ENCODE peak calls at places on chromosomes 11 and 22, in four cellular contexts. X, F, Z and A are unnamed samples.

GRCh38 chr11:57568330-57568766 is 876 bp upstream of the UBE2L6 start:
- DNase-seq in X (peak; percentile 95), Z (no peak), F (peak; percentile 85), A (no peak)

GRCh38 chr11:80414766-80415165 is 973.9 kb upstream of the TENM4 start:
- DNase-seq in F (no peak), Z (no peak), X (no peak), A (no peak)

GRCh38 chr11:77457340-77457739 is 16.6 kb downstream of the PAK1 start:
- DNase-seq in F (no peak), Z (no peak), X (no peak), A (no peak)

GRCh38 chr11:65468874-65469333 is 29.9 kb upstream of the MALAT1 start:
- DNase-seq in X (peak; percentile 25), Z (peak; percentile 78), F (peak; percentile 87), A (no peak)

GRCh38 chr22:37334859-37335818 is 52.8 kb downstream of the CYTH4 start:
- DNase-seq in F (no peak), X (no peak), Z (peak; percentile 34), A (no peak)

GRCh38 chr11:35478411-35479139 is 46.8 kb downstream of the PAMR1 start:
- DNase-seq in Z (no peak), X (no peak), F (no peak), A (no peak)

GRCh38 chr11:34343153-34343552 is 14.7 kb downstream of the ABTB2 start:
- DNase-seq in F (no peak), X (peak; percentile 53), Z (no peak), A (no peak)

GRCh38 chr22:23849009-23850006 is 8.4 kb upstream of the SLC2A11 start:
- DNase-seq in X (peak; percentile 91), F (peak; percentile 86), Z (peak; percentile 76), A (no peak)

DNA sequence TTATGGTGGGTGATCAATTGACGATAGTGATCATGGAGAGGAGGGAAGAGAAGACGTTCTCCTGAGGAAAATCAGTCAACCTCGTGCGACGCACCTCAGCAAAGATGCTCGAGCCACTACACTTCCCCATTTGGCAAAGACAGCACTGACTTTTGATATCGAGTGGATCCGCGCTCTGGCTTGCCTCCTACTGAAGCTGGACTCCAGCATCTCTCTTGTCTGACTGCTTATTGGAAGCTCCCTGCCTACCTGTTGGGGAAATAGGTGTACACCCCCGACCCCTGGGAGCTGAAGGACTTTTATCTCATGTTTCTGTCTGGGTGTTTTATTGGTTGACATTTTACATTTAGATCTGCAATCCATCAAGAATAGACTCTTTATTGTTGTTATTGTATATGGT is 476.8 kb upstream of the B3GAT1 start:
- DNase-seq in Z (no peak), X (no peak), F (no peak), A (no peak)
- H3K4me3 ChIP-seq in Z (no peak overlapping the region), X (no peak overlapping the region), F (no peak overlapping the region), A (no peak overlapping the region)

GRCh38 chr11:118622376-118623290 is 15.2 kb downstream of the PHLDB1 start:
- DNase-seq in F (peak; percentile 72), X (peak; percentile 83), Z (peak; percentile 16), A (no peak)
- H3K4me3 ChIP-seq in F (no peak overlapping the region), X (peak overlapping the region; percentile 81), Z (no peak overlapping the region), A (peak overlapping the region; percentile 55)

DNA sequence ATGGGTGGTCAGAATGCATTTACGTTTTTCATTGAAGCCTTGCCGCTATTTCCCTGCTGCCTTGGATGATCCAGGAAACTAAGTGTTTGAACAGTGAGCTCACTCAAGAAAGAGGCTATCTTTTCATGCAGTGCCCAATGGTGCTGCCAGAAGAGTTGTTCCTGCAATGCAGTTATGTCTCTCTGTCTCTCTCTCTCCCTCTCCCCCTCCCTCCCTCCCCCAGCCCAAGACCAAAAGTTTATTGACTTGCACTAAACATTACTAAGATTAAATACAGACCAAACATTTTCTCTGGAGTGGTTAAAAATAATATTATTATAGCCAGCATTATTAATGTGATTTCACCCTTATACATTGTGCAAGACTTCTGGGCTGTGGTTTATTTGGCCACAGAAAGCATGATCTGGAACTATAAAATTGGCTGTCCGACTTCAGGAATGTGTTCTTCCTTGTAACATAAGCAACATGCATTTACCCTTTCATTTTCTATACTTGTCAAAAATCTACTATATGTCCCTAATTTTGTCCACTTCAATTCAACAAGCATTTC is 6.6 kb upstream of the FUT4 start:
- DNase-seq in X (peak; percentile 63), F (no peak), Z (no peak), A (no peak)
- H3K4me3 ChIP-seq in X (peak overlapping the region; percentile 63), F (no peak overlapping the region), Z (no peak overlapping the region), A (no peak overlapping the region)

GRCh38 chr22:38921126-38921525 is 36.3 kb upstream of the APOBEC3A start:
- DNase-seq in Z (no peak), F (peak; percentile 62), X (no peak), A (no peak)

GRCh38 chr22:38924197-38924952 is 33.0 kb upstream of the APOBEC3A start:
- DNase-seq in X (peak; percentile 95), F (peak; percentile 89), Z (no peak), A (no peak)

GRCh38 chr22:38921801-38922200 is 35.6 kb upstream of the APOBEC3A start:
- DNase-seq in Z (peak; percentile 15), F (no peak), X (no peak), A (no peak)

GRCh38 chr22:38925571-38926041 is 31.8 kb upstream of the APOBEC3A start:
- DNase-seq in Z (no peak), X (no peak), F (peak; percentile 18), A (no peak)

DNA sequence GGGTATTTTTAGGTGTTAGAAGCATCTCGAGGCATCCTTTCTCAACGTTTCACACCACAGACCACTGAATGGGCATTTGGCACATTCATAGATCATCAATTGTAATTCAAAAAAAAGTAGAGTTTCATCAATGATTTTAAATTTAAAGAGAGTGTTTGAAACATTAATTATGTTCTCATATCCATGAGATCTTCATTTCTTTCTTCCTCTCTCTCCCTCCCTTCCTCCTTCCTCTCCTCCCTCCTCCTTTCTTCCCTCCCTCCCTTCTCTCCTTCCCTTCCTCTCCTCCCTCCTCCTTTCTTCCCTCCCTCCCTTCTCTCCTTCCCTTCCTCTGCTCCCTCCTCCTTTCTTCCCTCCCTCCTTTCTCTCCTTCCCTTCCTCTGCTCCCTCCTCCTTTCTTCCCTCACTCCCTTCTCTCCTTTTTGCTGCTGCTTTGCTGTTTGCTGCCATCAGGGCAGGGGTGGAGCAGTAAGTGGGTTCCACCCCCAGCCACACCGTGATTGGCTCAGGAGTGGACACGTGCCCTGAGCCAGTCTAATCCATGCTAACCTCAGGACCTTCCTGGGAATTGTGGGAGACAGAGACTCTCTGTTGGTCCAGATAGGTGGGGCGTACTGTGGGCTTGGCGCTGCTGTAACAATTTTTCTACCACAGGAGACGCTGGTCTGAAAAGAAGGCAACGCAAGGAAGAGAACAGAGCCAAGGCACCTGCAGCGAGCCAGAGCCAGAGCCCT is 33.8 kb upstream of the APOBEC3A start:
- DNase-seq in X (peak; percentile 77), F (peak; percentile 77), Z (no peak), A (no peak)
- H3K4me3 ChIP-seq in X (peak overlapping the region; percentile 69), F (no peak overlapping the region), Z (no peak overlapping the region), A (peak overlapping the region; percentile 7)

GRCh38 chr11:36508743-36509142 is 1.3 kb downstream of the TRAF6 start:
- DNase-seq in X (peak; percentile 51), Z (no peak), F (no peak), A (no peak)
- H3K4me3 ChIP-seq in X (peak overlapping the region; percentile 97), Z (peak overlapping the region; percentile 87), F (peak overlapping the region; percentile 32), A (peak overlapping the region; percentile 92)

GRCh38 chr11:46162700-46163099 is 41.4 kb upstream of the PHF21A start:
- DNase-seq in F (no peak), Z (no peak), X (no peak), A (no peak)

GRCh38 chr11:46160100-46160499 is 38.8 kb upstream of the PHF21A start:
- DNase-seq in F (no peak), Z (no peak), X (no peak), A (no peak)

GRCh38 chr11:46159694-46160093 is 38.4 kb upstream of the PHF21A start:
- DNase-seq in X (no peak), Z (no peak), F (no peak), A (no peak)

DNA sequence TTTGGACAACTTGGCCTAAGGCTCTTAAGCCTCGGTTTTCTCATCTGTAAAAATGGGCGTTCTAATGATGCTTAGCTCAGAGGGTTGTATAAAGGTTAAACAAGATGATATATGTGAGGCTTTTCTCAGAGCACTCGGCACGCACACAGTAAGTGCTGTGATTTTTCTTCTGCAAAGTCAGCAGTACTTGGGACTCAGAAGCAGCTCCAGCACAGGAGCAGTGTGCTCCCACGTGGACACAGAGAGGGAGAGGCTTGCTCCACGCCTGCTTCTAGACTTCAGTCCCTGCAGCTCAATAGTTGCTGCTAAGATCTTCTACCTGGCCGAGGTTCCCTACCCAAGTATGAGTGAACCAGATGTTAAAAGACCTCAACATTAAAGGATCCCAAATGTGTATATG is 39.9 kb upstream of the PHF21A start:
- DNase-seq in Z (no peak), X (no peak), F (no peak), A (no peak)
- H3K4me3 ChIP-seq in Z (no peak overlapping the region), X (no peak overlapping the region), F (no peak overlapping the region), A (no peak overlapping the region)

GRCh38 chr11:61636676-61637075 is 43.5 kb upstream of the DAGLA start:
- DNase-seq in F (no peak), Z (no peak), X (no peak), A (no peak)
- H3K4me3 ChIP-seq in F (no peak overlapping the region), Z (no peak overlapping the region), X (no peak overlapping the region), A (no peak overlapping the region)

DNA sequence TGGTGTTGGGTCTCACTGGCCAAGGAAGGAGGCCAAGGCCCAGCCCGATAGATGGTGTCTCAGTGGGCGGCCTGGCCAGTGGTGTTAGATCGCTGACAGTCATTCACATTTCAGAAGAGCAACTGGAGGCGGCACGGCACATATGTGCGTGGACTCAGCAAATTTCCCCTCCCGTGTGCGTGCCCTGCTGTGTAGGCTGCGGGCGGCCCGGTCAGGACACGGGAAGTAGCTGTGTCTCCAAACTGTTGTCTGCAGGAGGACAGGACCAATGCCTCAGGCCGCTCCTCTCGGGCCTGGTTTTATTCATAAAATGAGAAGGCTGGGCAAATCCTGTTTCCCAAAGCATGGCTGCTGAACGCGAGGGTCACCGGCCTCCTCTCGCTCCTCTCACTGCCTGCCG is 711.7 kb downstream of the BRD1 start:
- DNase-seq in X (no peak), Z (no peak), F (no peak), A (no peak)
- H3K4me3 ChIP-seq in X (no peak overlapping the region), Z (no peak overlapping the region), F (no peak overlapping the region), A (no peak overlapping the region)